ENCODE peak calls at places on chromosomes 11 and 22, in ten cellular contexts. One of them, this sample, is unnamed.

GRCh38 chr11:10379871-10380568 is 75.0 kb upstream of the AMPD3 start:
- DNase-seq in activated T-cell treated with anti-CD3 and anti-CD28 coated beads, Interleukin-2, amount 50 U/mL, for 1 hour: no peak
- DNase-seq in GM20000: no peak
- DNase-seq in upper lobe of right lung: no peak
- DNase-seq in kidney glomerular epithelial cell: no peak
- DNase-seq in HEK293T: no peak
- DNase-seq in GM13977: no peak
- DNase-seq in stromal cell of bone marrow: no peak
- DNase-seq in activated naive CD4-positive, alpha-beta T cell: no peak
- DNase-seq in adrenal gland: no peak
- DNase-seq in this sample: no peak

GRCh38 chr11:122453586-122453985 is 201.9 kb upstream of the UBASH3B start:
- DNase-seq in activated naive CD4-positive, alpha-beta T cell: no peak
- DNase-seq in stromal cell of bone marrow: no peak
- DNase-seq in GM20000: no peak
- DNase-seq in HEK293T: no peak
- DNase-seq in GM13977: no peak
- DNase-seq in adrenal gland: no peak
- DNase-seq in activated T-cell treated with anti-CD3 and anti-CD28 coated beads, Interleukin-2, amount 50 U/mL, for 1 hour: no peak
- DNase-seq in upper lobe of right lung: no peak
- DNase-seq in kidney glomerular epithelial cell: no peak
- DNase-seq in this sample: no peak

GRCh38 chr11:103927535-103927934 is 108.9 kb upstream of the DDI1 start:
- DNase-seq in GM20000: peak; percentile 23
- DNase-seq in stromal cell of bone marrow: peak; percentile 31
- DNase-seq in HEK293T: no peak
- DNase-seq in activated T-cell treated with anti-CD3 and anti-CD28 coated beads, Interleukin-2, amount 50 U/mL, for 1 hour: no peak
- DNase-seq in activated naive CD4-positive, alpha-beta T cell: no peak
- DNase-seq in upper lobe of right lung: no peak
- DNase-seq in GM13977: no peak
- DNase-seq in kidney glomerular epithelial cell: peak; percentile 23
- DNase-seq in adrenal gland: no peak
- DNase-seq in this sample: no peak

GRCh38 chr22:43560651-43561050 is 148.8 kb downstream of the MPPED1 start:
- DNase-seq in activated T-cell treated with anti-CD3 and anti-CD28 coated beads, Interleukin-2, amount 50 U/mL, for 1 hour: no peak
- DNase-seq in stromal cell of bone marrow: no peak
- DNase-seq in upper lobe of right lung: no peak
- DNase-seq in GM20000: no peak
- DNase-seq in GM13977: no peak
- DNase-seq in kidney glomerular epithelial cell: no peak
- DNase-seq in activated naive CD4-positive, alpha-beta T cell: no peak
- DNase-seq in HEK293T: no peak
- DNase-seq in adrenal gland: no peak
- DNase-seq in this sample: no peak

GRCh38 chr11:57203359-57203758 is 21.6 kb downstream of the LRRC55 start:
- DNase-seq in GM20000: no peak
- DNase-seq in activated T-cell treated with anti-CD3 and anti-CD28 coated beads, Interleukin-2, amount 50 U/mL, for 1 hour: no peak
- DNase-seq in GM13977: no peak
- DNase-seq in stromal cell of bone marrow: no peak
- DNase-seq in upper lobe of right lung: no peak
- DNase-seq in adrenal gland: peak; percentile 43
- DNase-seq in kidney glomerular epithelial cell: no peak
- DNase-seq in HEK293T: no peak
- DNase-seq in activated naive CD4-positive, alpha-beta T cell: no peak
- DNase-seq in this sample: no peak

GRCh38 chr22:45903355-45904149 is 73.4 kb downstream of the WNT7B start:
- DNase-seq in upper lobe of right lung: no peak
- DNase-seq in activated naive CD4-positive, alpha-beta T cell: no peak
- DNase-seq in stromal cell of bone marrow: peak; percentile 50
- DNase-seq in GM20000: no peak
- DNase-seq in activated T-cell treated with anti-CD3 and anti-CD28 coated beads, Interleukin-2, amount 50 U/mL, for 1 hour: no peak
- DNase-seq in kidney glomerular epithelial cell: peak; percentile 51
- DNase-seq in GM13977: no peak
- DNase-seq in HEK293T: no peak
- DNase-seq in adrenal gland: no peak
- DNase-seq in this sample: no peak

GRCh38 chr11:108364159-108364558 is 103.2 kb downstream of the C11orf65 start:
- DNase-seq in kidney glomerular epithelial cell: peak; percentile 2
- DNase-seq in stromal cell of bone marrow: no peak
- DNase-seq in GM13977: no peak
- DNase-seq in HEK293T: no peak
- DNase-seq in adrenal gland: no peak
- DNase-seq in upper lobe of right lung: no peak
- DNase-seq in activated naive CD4-positive, alpha-beta T cell: no peak
- DNase-seq in GM20000: no peak
- DNase-seq in activated T-cell treated with anti-CD3 and anti-CD28 coated beads, Interleukin-2, amount 50 U/mL, for 1 hour: no peak
- DNase-seq in this sample: no peak

GRCh38 chr11:118343981-118344521 is at the start of gene CD3G:
- DNase-seq in adrenal gland: no peak
- DNase-seq in activated T-cell treated with anti-CD3 and anti-CD28 coated beads, Interleukin-2, amount 50 U/mL, for 1 hour: peak; percentile 79
- DNase-seq in activated naive CD4-positive, alpha-beta T cell: no peak
- DNase-seq in HEK293T: no peak
- DNase-seq in kidney glomerular epithelial cell: no peak
- DNase-seq in GM20000: no peak
- DNase-seq in upper lobe of right lung: no peak
- DNase-seq in GM13977: no peak
- DNase-seq in stromal cell of bone marrow: no peak
- DNase-seq in this sample: no peak

GRCh38 chr11:12556788-12557384 is 117.3 kb upstream of the TEAD1 start:
- DNase-seq in GM13977: no peak
- DNase-seq in activated T-cell treated with anti-CD3 and anti-CD28 coated beads, Interleukin-2, amount 50 U/mL, for 1 hour: no peak
- DNase-seq in adrenal gland: peak; percentile 49
- DNase-seq in stromal cell of bone marrow: peak; percentile 84
- DNase-seq in upper lobe of right lung: no peak
- DNase-seq in HEK293T: no peak
- DNase-seq in activated naive CD4-positive, alpha-beta T cell: no peak
- DNase-seq in GM20000: no peak
- DNase-seq in kidney glomerular epithelial cell: peak; percentile 77
- DNase-seq in this sample: no peak

GRCh38 chr11:33978376-33978775 is 73.2 kb upstream of the CAPRIN1 start:
- DNase-seq in upper lobe of right lung: no peak
- DNase-seq in kidney glomerular epithelial cell: no peak
- DNase-seq in GM13977: no peak
- DNase-seq in stromal cell of bone marrow: no peak
- DNase-seq in HEK293T: no peak
- DNase-seq in activated naive CD4-positive, alpha-beta T cell: no peak
- DNase-seq in GM20000: no peak
- DNase-seq in activated T-cell treated with anti-CD3 and anti-CD28 coated beads, Interleukin-2, amount 50 U/mL, for 1 hour: no peak
- DNase-seq in adrenal gland: no peak
- DNase-seq in this sample: no peak

GRCh38 chr11:128884703-128885338 is 6.3 kb upstream of the KCNJ5 start:
- DNase-seq in GM20000: peak; percentile 79
- DNase-seq in upper lobe of right lung: no peak
- DNase-seq in adrenal gland: peak; percentile 79
- DNase-seq in stromal cell of bone marrow: no peak
- DNase-seq in activated naive CD4-positive, alpha-beta T cell: no peak
- DNase-seq in GM13977: peak; percentile 74
- DNase-seq in activated T-cell treated with anti-CD3 and anti-CD28 coated beads, Interleukin-2, amount 50 U/mL, for 1 hour: peak; percentile 39
- DNase-seq in kidney glomerular epithelial cell: peak; percentile 43
- DNase-seq in HEK293T: peak; percentile 60
- DNase-seq in this sample: no peak

GRCh38 chr22:22820626-22821025 is 67.0 kb upstream of the IGLL5 start:
- DNase-seq in stromal cell of bone marrow: no peak
- DNase-seq in adrenal gland: no peak
- DNase-seq in HEK293T: no peak
- DNase-seq in GM13977: no peak
- DNase-seq in kidney glomerular epithelial cell: no peak
- DNase-seq in upper lobe of right lung: no peak
- DNase-seq in GM20000: no peak
- DNase-seq in activated T-cell treated with anti-CD3 and anti-CD28 coated beads, Interleukin-2, amount 50 U/mL, for 1 hour: no peak
- DNase-seq in activated naive CD4-positive, alpha-beta T cell: no peak
- DNase-seq in this sample: no peak

GRCh38 chr11:88428959-88429358 is 91.4 kb upstream of the CTSC start:
- DNase-seq in HEK293T: no peak
- DNase-seq in upper lobe of right lung: no peak
- DNase-seq in kidney glomerular epithelial cell: no peak
- DNase-seq in GM13977: no peak
- DNase-seq in activated T-cell treated with anti-CD3 and anti-CD28 coated beads, Interleukin-2, amount 50 U/mL, for 1 hour: no peak
- DNase-seq in adrenal gland: no peak
- DNase-seq in activated naive CD4-positive, alpha-beta T cell: no peak
- DNase-seq in GM20000: no peak
- DNase-seq in stromal cell of bone marrow: no peak
- DNase-seq in this sample: no peak

GRCh38 chr11:5225480-5225871 is 1.4 kb downstream of the HBB start:
- DNase-seq in kidney glomerular epithelial cell: no peak
- DNase-seq in activated naive CD4-positive, alpha-beta T cell: no peak
- DNase-seq in GM20000: no peak
- DNase-seq in upper lobe of right lung: no peak
- DNase-seq in GM13977: no peak
- DNase-seq in adrenal gland: no peak
- DNase-seq in activated T-cell treated with anti-CD3 and anti-CD28 coated beads, Interleukin-2, amount 50 U/mL, for 1 hour: no peak
- DNase-seq in stromal cell of bone marrow: no peak
- DNase-seq in HEK293T: no peak
- DNase-seq in this sample: no peak

GRCh38 chr11:75849917-75850316 is 34.9 kb downstream of the UVRAG start:
- DNase-seq in activated T-cell treated with anti-CD3 and anti-CD28 coated beads, Interleukin-2, amount 50 U/mL, for 1 hour: no peak
- DNase-seq in GM13977: no peak
- DNase-seq in stromal cell of bone marrow: no peak
- DNase-seq in adrenal gland: no peak
- DNase-seq in HEK293T: no peak
- DNase-seq in activated naive CD4-positive, alpha-beta T cell: no peak
- DNase-seq in kidney glomerular epithelial cell: no peak
- DNase-seq in GM20000: no peak
- DNase-seq in upper lobe of right lung: no peak
- DNase-seq in this sample: no peak

GRCh38 chr11:74138572-74138971 is 32.2 kb downstream of the C2CD3 start:
- DNase-seq in adrenal gland: peak; percentile 45
- DNase-seq in GM13977: no peak
- DNase-seq in kidney glomerular epithelial cell: peak; percentile 97
- DNase-seq in activated naive CD4-positive, alpha-beta T cell: no peak
- DNase-seq in activated T-cell treated with anti-CD3 and anti-CD28 coated beads, Interleukin-2, amount 50 U/mL, for 1 hour: no peak
- DNase-seq in HEK293T: no peak
- DNase-seq in upper lobe of right lung: no peak
- DNase-seq in GM20000: no peak
- DNase-seq in stromal cell of bone marrow: peak; percentile 69
- DNase-seq in this sample: no peak

GRCh38 chr22:46366801-46367706 is 31.5 kb downstream of the TRMU start:
- DNase-seq in stromal cell of bone marrow: no peak
- DNase-seq in HEK293T: no peak
- DNase-seq in activated naive CD4-positive, alpha-beta T cell: no peak
- DNase-seq in kidney glomerular epithelial cell: no peak
- DNase-seq in upper lobe of right lung: no peak
- DNase-seq in GM13977: no peak
- DNase-seq in GM20000: no peak
- DNase-seq in activated T-cell treated with anti-CD3 and anti-CD28 coated beads, Interleukin-2, amount 50 U/mL, for 1 hour: no peak
- DNase-seq in adrenal gland: no peak
- DNase-seq in this sample: no peak

GRCh38 chr11:93740802-93741093 is 547 bp downstream of the TAF1D start:
- DNase-seq in activated naive CD4-positive, alpha-beta T cell: peak; percentile 53
- DNase-seq in HEK293T: peak; percentile 33
- DNase-seq in kidney glomerular epithelial cell: peak; percentile 45
- DNase-seq in upper lobe of right lung: peak; percentile 81
- DNase-seq in stromal cell of bone marrow: peak; percentile 37
- DNase-seq in GM20000: peak; percentile 34
- DNase-seq in GM13977: peak; percentile 40
- DNase-seq in activated T-cell treated with anti-CD3 and anti-CD28 coated beads, Interleukin-2, amount 50 U/mL, for 1 hour: no peak
- DNase-seq in adrenal gland: peak; percentile 51
- DNase-seq in this sample: peak; percentile 79

GRCh38 chr11:34564406-34564805 is 50.8 kb upstream of the ELF5 start:
- DNase-seq in activated T-cell treated with anti-CD3 and anti-CD28 coated beads, Interleukin-2, amount 50 U/mL, for 1 hour: no peak
- DNase-seq in upper lobe of right lung: no peak
- DNase-seq in HEK293T: no peak
- DNase-seq in adrenal gland: no peak
- DNase-seq in GM13977: no peak
- DNase-seq in GM20000: no peak
- DNase-seq in kidney glomerular epithelial cell: peak; percentile 48
- DNase-seq in activated naive CD4-positive, alpha-beta T cell: no peak
- DNase-seq in stromal cell of bone marrow: no peak
- DNase-seq in this sample: no peak

This sample was measured in natural killer cell treated with Interleukin-12 subunit alpha and Interleukin-12 subunit beta and Interleukin-15 and Interleukin-18, amount 100 ng/mL, for 72 hours.